ENCODE peak calls at places on chromosomes 11 and 22, in six cellular contexts. N is esophagus squamous epithelium, E is breast epithelium, C is lower leg skin, F is transverse colon, Z is ovary. W is an unnamed sample.

GRCh38 chr11:15911377-15912044 is 444.8 kb downstream of the SOX6 start:
- DNase-seq in Z (peak), F (no peak), C (peak), E (no peak), N (no peak), W (no peak)

GRCh38 chr22:37608477-37609239 is at the start of gene GGA1:
- DNase-seq in F (peak), N (peak), Z (peak), C (peak), E (peak), W (peak)

GRCh38 chr11:83069441-83070043 is 2.2 kb downstream of the RAB30 start:
- DNase-seq in C (no peak), F (no peak), Z (no peak), N (no peak), E (no peak), W (no peak)

GRCh38 chr11:16791494-16791961 is 53.1 kb downstream of the C11orf58 start:
- DNase-seq in Z (peak), N (no peak), F (no peak), E (peak), C (no peak), W (no peak)

GRCh38 chr11:14423633-14424032 is 64.7 kb upstream of the RRAS2 start:
- DNase-seq in E (no peak), Z (no peak), N (no peak), F (no peak), C (no peak), W (no peak)

GRCh38 chr11:122847437-122847836 is 9.1 kb downstream of the CRTAM start:
- DNase-seq in Z (no peak), F (no peak), E (no peak), C (no peak), N (no peak), W (no peak)

GRCh38 chr11:132734217-132734616 is 798.1 kb downstream of the OPCML start:
- DNase-seq in F (no peak), C (no peak), E (no peak), N (no peak), Z (no peak), W (no peak)

GRCh38 chr11:114296190-114296978 is at the start of gene NNMT:
- DNase-seq in Z (peak), F (peak), N (no peak), E (peak), C (peak), W (no peak)

GRCh38 chr11:6196396-6196795 is 2.6 kb upstream of the OR52W1 start:
- DNase-seq in C (no peak), N (no peak), E (no peak), Z (no peak), F (no peak), W (no peak)

GRCh38 chr22:27299181-27300085 is 502.1 kb downstream of the MN1 start:
- DNase-seq in Z (peak), N (no peak), C (no peak), E (no peak), F (no peak), W (no peak)
- H3K4me3 ChIP-seq in Z (no peak), N (no peak), C (no peak), E (peak), F (no peak), W (no peak)

DNA sequence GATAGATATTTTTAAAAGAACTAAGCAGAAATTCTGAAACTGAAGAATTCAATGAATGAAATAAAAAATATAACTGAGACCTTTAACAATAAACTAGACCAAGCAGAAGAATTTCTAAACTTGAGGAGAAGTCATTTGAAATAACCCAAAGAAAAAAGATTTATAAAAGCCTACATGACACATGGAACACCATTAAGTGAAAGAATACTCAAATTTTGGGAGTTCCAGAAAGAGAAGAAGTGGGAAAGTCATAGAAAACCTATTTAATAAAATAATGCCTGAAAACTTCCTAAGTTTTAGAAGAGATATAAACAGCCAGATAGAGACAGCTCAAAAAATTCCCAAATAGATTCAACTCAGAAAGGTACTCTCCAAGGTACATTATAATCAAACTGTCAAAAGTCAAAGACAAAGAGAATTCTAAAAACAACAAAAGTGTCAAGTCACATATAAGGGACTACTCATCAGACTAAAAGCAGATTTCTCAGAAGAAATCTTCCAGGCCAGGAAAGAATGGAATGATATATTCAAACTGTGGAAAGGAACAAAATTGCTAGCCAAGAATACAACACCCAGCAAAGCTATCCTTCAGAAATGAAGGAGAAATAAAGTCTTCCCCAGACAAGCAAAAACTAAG is 72.9 kb upstream of the GNAZ start:
- DNase-seq in N (no peak), F (no peak), Z (no peak), E (no peak), C (no peak), W (no peak)
- TF ChIP-seq POLR2A in N (no peak), F (no peak), Z (no peak), E (no peak), C (no peak), W (no peak)

DNA sequence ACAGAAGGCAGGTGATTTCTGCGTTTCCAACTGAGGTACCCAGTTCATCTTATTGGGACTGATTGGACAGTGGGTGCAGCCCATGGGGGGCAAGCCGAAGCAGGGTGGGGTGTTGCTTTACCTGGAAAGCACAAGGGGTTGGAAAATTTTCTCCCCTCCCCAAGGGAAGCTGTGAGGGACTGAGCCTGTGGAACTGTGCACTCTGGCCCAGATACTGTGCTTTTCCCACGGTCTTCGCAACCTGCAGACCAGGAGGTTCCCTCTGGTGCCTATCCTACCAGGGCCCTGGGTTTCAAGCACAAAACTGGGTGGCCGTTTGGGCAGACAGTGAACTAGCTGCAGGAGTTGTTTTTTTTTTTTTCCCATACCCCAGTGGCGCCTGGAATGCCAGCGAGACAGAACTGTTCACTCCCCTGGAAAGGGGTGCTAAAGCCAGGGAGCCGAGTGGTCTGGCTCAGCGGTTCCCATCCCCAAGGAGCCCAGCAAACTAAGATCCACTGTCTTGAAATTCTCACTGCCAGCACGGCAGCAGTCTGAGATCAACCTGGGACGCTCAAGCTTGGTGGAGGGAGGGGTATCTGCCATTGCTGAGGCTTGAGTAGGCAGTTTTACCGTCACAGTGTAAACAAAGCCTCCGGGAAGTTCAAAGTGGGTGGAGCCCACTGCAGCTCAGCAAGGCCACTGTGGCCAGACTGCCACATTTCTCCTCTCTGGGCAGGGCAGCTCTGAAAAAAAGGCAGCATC is 97.2 kb downstream of the JRKL start:
- DNase-seq in N (no peak), C (no peak), E (no peak), F (peak), Z (no peak), W (peak)
- H3K4me3 ChIP-seq in N (no peak), C (no peak), E (no peak), F (no peak), Z (no peak), W (no peak)

DNA sequence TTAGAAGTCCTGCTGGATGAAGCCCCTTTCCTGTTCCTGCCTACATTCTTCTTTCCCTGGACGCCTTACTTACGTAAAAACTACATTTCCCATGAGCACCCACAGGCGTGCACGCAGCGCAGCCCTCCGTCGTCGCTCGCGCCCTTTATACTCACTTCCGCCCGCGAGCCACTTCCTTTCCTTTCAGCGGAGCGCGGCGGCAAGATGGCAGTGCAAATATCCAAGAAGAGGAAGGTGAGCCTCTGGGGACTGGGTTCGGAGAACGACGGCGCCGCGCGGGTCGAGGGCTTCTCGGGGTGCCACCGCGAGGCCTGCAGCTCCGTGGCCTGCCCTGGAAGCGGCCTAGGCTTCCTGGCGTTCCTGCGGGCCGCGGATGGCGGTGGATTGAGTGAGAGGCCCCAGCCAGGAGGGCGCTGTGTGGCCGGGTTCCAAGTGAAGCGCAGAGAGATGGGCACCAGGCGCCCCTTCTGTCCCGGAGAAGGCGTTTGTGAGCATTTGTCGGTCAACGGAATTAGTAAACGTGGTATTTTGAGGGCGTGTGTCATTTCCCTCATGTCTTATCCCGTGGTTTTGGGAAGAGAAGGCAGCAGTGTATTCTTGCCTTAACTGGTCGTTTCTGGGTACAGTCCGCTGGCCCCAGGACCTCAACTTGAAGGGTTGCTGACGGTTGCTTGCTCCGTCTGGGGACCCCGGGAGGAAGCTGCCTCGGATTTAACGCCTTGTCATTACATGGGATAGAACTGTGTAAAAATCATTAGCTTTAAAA is at the start of gene RPS3:
- DNase-seq in F (peak), C (peak), N (peak), E (peak), Z (peak), W (peak)
- TF ChIP-seq POLR2A in F (peak), C (no peak), N (peak), E (peak), Z (peak), W (peak)

DNA sequence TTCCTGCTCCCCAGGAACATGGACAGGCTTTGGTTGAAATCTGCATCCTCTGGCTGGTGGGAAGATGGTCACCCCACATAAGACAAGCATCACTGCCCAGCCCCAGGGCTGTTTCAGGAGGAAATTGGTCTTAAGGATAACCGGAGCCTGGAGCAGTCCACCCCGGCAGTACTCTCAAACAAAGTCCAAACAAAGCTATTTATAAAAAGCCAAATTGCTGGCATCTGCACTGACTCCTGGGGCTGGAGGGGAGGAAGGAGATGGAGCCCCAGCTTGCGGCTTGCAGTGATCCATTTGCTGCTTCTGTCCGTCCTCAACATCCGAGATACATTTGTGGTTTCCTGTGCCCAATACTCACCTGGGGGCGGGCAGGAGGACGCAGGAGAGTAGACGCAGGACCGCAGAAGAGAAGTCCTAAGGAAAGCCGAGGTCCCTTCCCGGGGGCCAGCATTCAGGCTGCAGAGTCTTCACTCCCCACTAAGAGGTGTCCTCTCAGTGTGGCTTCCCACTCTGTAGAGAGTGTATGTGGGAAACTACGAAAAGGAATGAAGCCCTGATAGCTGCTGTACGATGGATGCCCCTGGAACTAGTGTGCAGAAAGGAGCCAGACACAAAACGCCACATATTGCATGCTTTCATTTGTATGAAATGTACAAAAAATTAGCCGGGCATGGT is 107.3 kb upstream of the FGF3 start:
- DNase-seq in N (no peak), F (no peak), E (no peak), C (peak), Z (peak), W (no peak)
- H3K4me3 ChIP-seq in N (no peak), F (no peak), E (no peak), C (no peak), Z (no peak), W (no peak)

GRCh38 chr22:28774378-28774777 is 1.9 kb downstream of the CCDC117 start:
- DNase-seq in Z (no peak), N (no peak), E (no peak), F (no peak), C (peak), W (no peak)

GRCh38 chr22:28773461-28773867 is 969 bp downstream of the CCDC117 start:
- DNase-seq in F (no peak), C (no peak), Z (no peak), N (no peak), E (no peak), W (no peak)

GRCh38 chr22:28771195-28771791 is 1.2 kb upstream of the CCDC117 start:
- DNase-seq in N (no peak), C (peak), F (no peak), E (no peak), Z (no peak), W (peak)

GRCh38 chr22:28769394-28770085 is 3.0 kb upstream of the CCDC117 start:
- DNase-seq in C (peak), Z (no peak), E (no peak), N (no peak), F (no peak), W (no peak)

GRCh38 chr22:28772633-28773460 is at the start of gene CCDC117:
- DNase-seq in F (peak), C (peak), N (peak), E (peak), Z (peak), W (peak)
- TF ChIP-seq POLR2A in F (peak), C (no peak), N (peak), E (peak), Z (peak), W (peak)